ENCODE peak calls at places on chromosomes 7 and 10, in seven cellular contexts. R, T, C, D, F, N and W are unnamed samples.

GRCh38 chr7:17516768-17517167 is 218.3 kb downstream of the AHR start:
- DNase-seq in C (peak), R (no peak), T (no peak), N (no peak), F (no peak), D (peak), W (no peak)

GRCh38 chr10:100020883-100021248 is 11.1 kb upstream of the DNMBP start:
- DNase-seq in T (no peak), F (no peak), R (no peak), N (no peak), C (no peak), D (no peak), W (no peak)

GRCh38 chr7:45402480-45403218 is 171.5 kb upstream of the ADCY1 start:
- DNase-seq in R (no peak), T (no peak), D (peak), N (peak), C (peak), F (no peak), W (peak)

GRCh38 chr10:104925232-104925851 is 284.3 kb downstream of the SORCS3 start:
- DNase-seq in D (peak), T (peak), C (peak), N (peak), R (no peak), F (peak), W (no peak)

GRCh38 chr10:29136401-29136800 is 152.5 kb upstream of the LYZL1 start:
- DNase-seq in T (no peak), C (peak), N (peak), F (no peak), R (no peak), D (peak), W (no peak)

GRCh38 chr10:101066146-101066889 is 4.5 kb downstream of the KAZALD1 start:
- DNase-seq in F (peak), T (peak), D (peak), R (peak), N (peak), C (peak), W (no peak)

GRCh38 chr10:124641282-124642075 is 102.7 kb downstream of the FAM53B start:
- DNase-seq in C (peak), D (peak), R (no peak), T (no peak), N (peak), F (peak), W (no peak)

GRCh38 chr10:68067508-68067907 is 7.6 kb downstream of the HERC4 start:
- DNase-seq in N (no peak), F (no peak), C (no peak), T (no peak), R (no peak), D (no peak), W (no peak)

GRCh38 chr7:97078023-97078988 is 39.2 kb upstream of the SDHAF3 start:
- DNase-seq in C (no peak), F (no peak), D (no peak), N (no peak), R (no peak), T (no peak), W (no peak)

GRCh38 chr7:131722371-131722770 is 165.9 kb upstream of the PODXL start:
- DNase-seq in R (no peak), D (no peak), C (no peak), N (no peak), F (no peak), T (no peak), W (no peak)

GRCh38 chr10:104035817-104036384 is 49.8 kb downstream of the COL17A1 start:
- DNase-seq in C (no peak), N (no peak), D (no peak), F (no peak), R (no peak), T (no peak), W (no peak)

GRCh38 chr7:22607180-22607579 is 107.2 kb upstream of the STEAP1B start:
- DNase-seq in T (no peak), F (no peak), N (no peak), R (no peak), C (no peak), D (no peak), W (no peak)

GRCh38 chr10:13890233-13890616 is 303.5 kb downstream of the PRPF18 start:
- DNase-seq in N (no peak), D (peak), C (no peak), T (no peak), R (no peak), F (no peak), W (no peak)

GRCh38 chr10:13892871-13893270 is 306.1 kb downstream of the PRPF18 start:
- DNase-seq in R (no peak), N (no peak), C (no peak), F (no peak), D (no peak), T (no peak), W (no peak)

GRCh38 chr10:13890617-13891541 is 304.1 kb downstream of the PRPF18 start:
- DNase-seq in C (peak), F (peak), T (no peak), N (peak), R (peak), D (peak), W (peak)

GRCh38 chr10:13893926-13894325 is 307.2 kb downstream of the PRPF18 start:
- DNase-seq in D (peak), T (no peak), R (no peak), C (no peak), F (peak), N (peak), W (no peak)

DNA sequence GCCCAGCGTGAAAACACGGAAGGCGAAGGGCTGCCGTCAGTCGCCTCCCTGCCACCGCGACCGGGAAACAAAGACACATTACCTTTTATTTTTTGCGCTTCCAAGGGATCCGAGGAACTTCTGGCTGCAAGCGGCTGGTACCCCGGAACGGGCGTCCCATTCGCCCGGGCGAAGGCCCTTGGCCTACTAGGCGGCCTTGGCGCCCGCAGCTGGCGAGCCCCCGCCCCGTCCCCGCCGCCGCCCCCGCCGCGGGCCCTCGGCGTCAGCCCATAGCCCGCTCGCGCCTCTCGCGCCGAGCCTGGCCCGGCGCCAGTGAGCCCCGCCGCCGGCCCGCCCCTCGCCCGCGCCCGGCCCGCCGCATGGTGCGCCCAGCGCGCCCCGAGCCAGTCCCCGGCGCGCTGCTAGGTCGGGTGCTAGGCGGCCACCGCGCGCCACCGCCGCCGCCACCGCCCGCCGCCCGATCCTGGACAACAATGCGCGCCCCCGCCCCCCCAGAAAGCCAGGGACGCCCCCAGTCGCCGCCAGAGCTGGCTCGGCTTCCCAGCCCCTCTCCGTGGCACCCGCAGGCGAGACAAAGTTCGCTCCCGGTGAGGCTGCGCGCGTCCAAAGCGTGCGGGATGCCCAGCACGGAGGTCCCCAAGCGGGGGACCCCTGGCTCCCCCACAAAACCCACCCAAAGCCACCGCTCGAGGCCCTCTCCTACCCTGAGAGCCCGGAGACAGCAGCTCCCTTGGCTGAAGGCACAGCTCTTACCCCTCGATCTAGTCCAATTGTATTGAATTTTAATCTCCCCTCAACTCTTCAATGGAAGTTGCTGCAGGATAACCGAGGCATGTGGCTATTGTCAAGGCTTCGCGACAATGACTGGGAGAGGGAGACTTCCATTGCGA is 305.0 kb downstream of the PRPF18 start:
- DNase-seq in D (peak), R (no peak), T (peak), C (peak), N (peak), F (peak), W (no peak)
- H3K4me3 ChIP-seq in D (peak), R (peak), T (peak), C (peak), N (peak), F (peak), W (peak)

GRCh38 chr7:44097064-44097932 is 6.8 kb upstream of the AEBP1 start:
- DNase-seq in D (no peak), N (no peak), R (no peak), F (no peak), T (no peak), C (no peak), W (no peak)
- H3K4me3 ChIP-seq in D (no peak), N (no peak), R (no peak), F (no peak), T (no peak), C (no peak), W (no peak)

GRCh38 chr7:1065263-1066260 is 21.2 kb downstream of the GPR146 start:
- DNase-seq in N (peak), D (peak), R (peak), F (peak), C (peak), T (peak), W (no peak)
- H3K4me3 ChIP-seq in N (no peak), D (no peak), R (peak), F (no peak), C (peak), T (no peak), W (no peak)

GRCh38 chr10:71630168-71630567 is 89.4 kb downstream of the C10orf105 start:
- DNase-seq in D (no peak), C (no peak), F (no peak), R (no peak), N (no peak), T (no peak), W (no peak)

GRCh38 chr10:71632896-71633600 is 86.5 kb downstream of the C10orf105 start:
- DNase-seq in N (no peak), F (no peak), D (no peak), T (peak), R (no peak), C (no peak), W (no peak)

GRCh38 chr10:71629131-71629530 is 90.4 kb downstream of the C10orf105 start:
- DNase-seq in R (no peak), T (peak), F (no peak), D (no peak), C (no peak), N (no peak), W (no peak)

GRCh38 chr10:71632200-71632820 is 87.3 kb downstream of the C10orf105 start:
- DNase-seq in N (no peak), R (no peak), C (no peak), D (no peak), F (no peak), T (peak), W (no peak)

GRCh38 chr10:71631007-71631859 is 88.3 kb downstream of the C10orf105 start:
- DNase-seq in T (peak), F (peak), N (no peak), R (no peak), C (no peak), D (no peak), W (no peak)
- H3K4me3 ChIP-seq in T (no peak), F (no peak), N (no peak), R (no peak), C (no peak), D (no peak), W (no peak)

GRCh38 chr7:1122832-1123501 is 35.1 kb downstream of the GPER1 start:
- DNase-seq in C (no peak), D (no peak), N (no peak), T (no peak), R (no peak), F (no peak), W (no peak)

GRCh38 chr7:1123721-1124120 is 35.8 kb downstream of the GPER1 start:
- DNase-seq in F (peak), R (peak), C (peak), D (peak), T (peak), N (peak), W (peak)

GRCh38 chr7:1125603-1125969 is 34.4 kb downstream of the ZFAND2A start:
- DNase-seq in T (no peak), R (no peak), F (no peak), C (no peak), N (no peak), D (no peak), W (no peak)

GRCh38 chr7:1124816-1125602 is 35.0 kb downstream of the ZFAND2A start:
- DNase-seq in F (no peak), R (no peak), T (no peak), C (no peak), D (no peak), N (peak), W (no peak)

DNA sequence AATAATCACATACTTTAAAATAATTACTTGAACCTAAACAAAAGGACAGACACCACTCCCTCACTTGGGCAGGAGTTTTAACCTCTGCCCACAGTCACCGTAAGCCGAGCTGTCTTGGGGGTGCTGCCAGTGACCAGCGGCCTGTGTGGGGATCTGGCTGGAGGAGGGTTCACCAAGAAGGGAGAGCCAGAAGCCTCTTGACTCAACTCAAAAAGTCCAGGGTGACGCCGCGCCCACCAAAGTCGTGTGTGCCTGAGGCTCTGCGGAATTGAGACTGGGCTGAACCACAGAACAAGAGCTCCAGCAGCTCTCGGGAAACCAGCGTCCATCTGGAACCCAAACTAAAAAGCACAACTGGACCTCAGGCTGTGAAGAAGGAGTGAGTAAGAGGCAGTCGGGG is 35.8 kb downstream of the ZFAND2A start:
- DNase-seq in F (no peak), T (no peak), R (no peak), N (no peak), C (no peak), D (peak), W (no peak)
- H3K4me3 ChIP-seq in F (no peak), T (no peak), R (peak), N (peak), C (peak), D (no peak), W (no peak)